ENCODE peak calls at places on chromosome 11, in four cellular contexts. U is lower leg skin, R is transverse colon, M is heart left ventricle. J is an unnamed sample.

GRCh38 chr11:77071671-77072605 is 5.2 kb downstream of the CAPN5 start:
- DNase-seq in U (peak), R (peak), M (peak), J (peak)

GRCh38 chr11:59141673-59142460 is 789 bp upstream of the FAM111A start:
- DNase-seq in U (no peak), R (no peak), M (no peak), J (no peak)

GRCh38 chr11:112694813-112695212 is 266.4 kb upstream of the NCAM1 start:
- DNase-seq in U (no peak), R (no peak), M (no peak), J (no peak)

GRCh38 chr11:120525285-120526085 is 13.9 kb downstream of the GRIK4 start:
- DNase-seq in U (no peak), R (peak), M (no peak), J (no peak)

GRCh38 chr11:13620063-13620462 is 48.4 kb upstream of the FAR1 start:
- DNase-seq in U (no peak), R (no peak), M (no peak), J (no peak)

GRCh38 chr11:105553015-105553414 is 56.9 kb upstream of the GRIA4 start:
- DNase-seq in U (no peak), R (no peak), M (no peak), J (no peak)

GRCh38 chr11:22304337-22304961 is 33.7 kb upstream of the SLC17A6 start:
- DNase-seq in U (no peak), R (no peak), M (no peak), J (no peak)

GRCh38 chr11:62145261-62145871 is 21.6 kb downstream of the INCENP start:
- DNase-seq in U (peak), R (no peak), M (no peak), J (no peak)

GRCh38 chr11:17722000-17722643 is 2.8 kb downstream of the MYOD1 start:
- DNase-seq in U (no peak), R (no peak), M (no peak), J (peak)

GRCh38 chr11:70191495-70192140 is 11.5 kb upstream of the FADD start:
- DNase-seq in U (no peak), R (peak), M (peak), J (peak)

DNA sequence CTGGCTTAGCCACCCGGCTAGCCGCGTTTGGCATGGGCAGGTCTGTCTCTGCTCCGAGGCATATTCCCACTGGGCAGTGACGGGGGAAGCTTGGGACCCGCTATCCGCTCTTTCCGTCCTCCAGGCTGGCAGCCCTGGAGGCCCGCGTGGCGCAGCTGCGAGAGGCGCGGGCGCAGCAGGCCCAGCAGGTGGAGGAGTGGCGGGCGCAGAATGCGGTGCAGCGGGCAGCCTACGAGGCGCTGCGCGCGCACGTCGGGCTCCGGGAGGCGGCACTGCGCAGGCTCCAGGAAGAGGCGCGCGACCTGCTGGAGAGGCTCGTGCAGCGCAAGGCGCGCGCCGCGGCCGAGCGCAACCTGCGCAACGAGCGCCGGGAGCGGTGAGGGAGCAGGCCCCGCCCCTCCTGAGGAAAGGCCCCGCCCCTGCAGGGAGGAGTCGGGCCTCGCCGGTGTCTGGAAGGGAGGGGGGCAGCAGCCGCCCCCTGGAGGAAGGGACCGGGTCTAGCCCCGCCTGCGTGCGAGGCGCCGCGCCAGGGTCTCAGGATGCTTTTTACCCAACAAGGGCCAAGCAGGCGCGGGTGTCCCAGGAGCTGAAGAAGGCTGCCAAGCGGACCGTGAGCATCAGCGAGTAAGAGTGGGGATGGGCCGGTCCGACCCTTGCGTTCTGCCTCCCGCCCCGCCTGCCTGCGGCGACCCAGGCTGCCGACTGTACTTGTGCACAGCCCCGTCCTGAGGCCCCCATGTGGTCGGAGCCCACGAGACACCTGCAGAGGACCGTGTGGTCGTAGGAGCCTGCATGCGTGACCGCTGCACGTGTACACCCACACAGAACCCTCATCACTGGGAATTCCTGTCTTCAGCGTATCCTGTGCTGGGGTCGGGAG is 7.9 kb downstream of the ATG16L2 start:
- DNase-seq in U (peak), R (peak), M (peak), J (peak)
- TF ChIP-seq POLR2A in U (no peak), R (peak), M (peak), J (peak)

DNA sequence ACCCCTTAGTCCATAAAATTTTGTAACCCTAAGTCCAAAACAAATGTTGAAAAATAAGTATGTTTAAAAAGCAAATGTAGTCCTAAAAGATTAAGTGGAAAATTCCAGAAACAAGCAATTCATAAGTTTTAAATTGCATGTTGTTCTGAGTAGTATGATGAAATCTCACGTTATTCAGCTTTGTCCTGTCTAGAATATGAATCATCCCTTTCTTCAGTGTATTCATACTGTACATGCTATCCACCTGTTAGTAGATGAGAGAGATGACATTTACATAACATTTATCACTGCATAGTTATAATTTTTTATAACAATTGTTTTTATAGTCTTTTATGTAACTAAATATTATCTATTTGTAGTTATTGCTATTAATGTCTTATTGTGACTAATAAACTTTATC is 622.3 kb upstream of the CHORDC1 start:
- DNase-seq in U (no peak), R (no peak), M (no peak), J (no peak)
- H3K4me3 ChIP-seq in U (no peak), R (no peak), M (no peak), J (no peak)

DNA sequence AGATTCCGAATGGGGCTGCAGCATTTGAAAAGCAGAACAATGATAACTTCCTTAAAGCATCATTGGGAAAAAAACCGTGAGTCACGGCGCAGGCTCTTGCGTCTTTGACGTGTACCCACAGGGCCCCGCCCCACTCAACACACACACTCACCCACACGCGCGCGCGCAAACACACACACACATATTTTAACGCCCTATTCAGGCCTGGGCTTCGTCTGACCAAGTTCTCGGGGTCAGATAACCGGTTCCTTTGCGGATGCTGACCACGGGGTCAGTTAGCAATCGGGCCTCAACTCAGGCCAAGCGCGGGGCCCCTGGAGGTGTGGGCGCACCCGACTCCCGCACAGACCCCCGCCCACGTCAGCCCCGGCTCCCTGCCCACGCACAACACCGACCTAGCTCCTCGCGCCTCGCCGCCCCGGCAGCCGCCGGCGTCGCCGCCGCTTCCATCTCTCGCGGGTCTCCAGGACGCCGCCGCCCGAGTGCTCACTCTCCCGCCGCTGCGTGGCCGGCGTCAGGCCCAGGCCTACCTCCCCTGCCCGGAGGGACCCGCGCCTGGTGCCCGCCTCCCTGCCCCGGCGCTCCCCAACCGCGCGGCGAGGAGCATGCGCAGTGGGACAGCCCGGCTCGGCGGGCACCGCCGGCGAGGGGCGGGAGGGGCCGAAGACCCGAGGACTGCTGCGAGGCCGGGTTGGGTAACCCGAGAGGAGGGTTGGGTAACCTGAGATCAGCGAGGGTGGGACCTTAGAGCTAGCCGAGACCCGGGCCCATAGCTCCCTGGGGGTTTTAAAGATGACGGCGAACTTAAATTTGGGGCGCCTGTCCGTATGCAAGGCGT is at the start of gene SLC36A4:
- DNase-seq in U (peak), R (peak), M (peak), J (peak)
- TF ChIP-seq POLR2A in U (no peak), R (peak), M (peak), J (peak)

GRCh38 chr11:129743029-129743846 is 72.4 kb upstream of the TMEM45B start:
- DNase-seq in U (peak), R (no peak), M (no peak), J (no peak)
- H3K4me3 ChIP-seq in U (no peak), R (no peak), M (no peak), J (no peak)

GRCh38 chr11:2590131-2590950 is 109.5 kb downstream of the KCNQ1OT1 start:
- DNase-seq in U (peak), R (no peak), M (no peak), J (no peak)
- TF ChIP-seq POLR2A in U (no peak), R (no peak), M (no peak), J (no peak)

DNA sequence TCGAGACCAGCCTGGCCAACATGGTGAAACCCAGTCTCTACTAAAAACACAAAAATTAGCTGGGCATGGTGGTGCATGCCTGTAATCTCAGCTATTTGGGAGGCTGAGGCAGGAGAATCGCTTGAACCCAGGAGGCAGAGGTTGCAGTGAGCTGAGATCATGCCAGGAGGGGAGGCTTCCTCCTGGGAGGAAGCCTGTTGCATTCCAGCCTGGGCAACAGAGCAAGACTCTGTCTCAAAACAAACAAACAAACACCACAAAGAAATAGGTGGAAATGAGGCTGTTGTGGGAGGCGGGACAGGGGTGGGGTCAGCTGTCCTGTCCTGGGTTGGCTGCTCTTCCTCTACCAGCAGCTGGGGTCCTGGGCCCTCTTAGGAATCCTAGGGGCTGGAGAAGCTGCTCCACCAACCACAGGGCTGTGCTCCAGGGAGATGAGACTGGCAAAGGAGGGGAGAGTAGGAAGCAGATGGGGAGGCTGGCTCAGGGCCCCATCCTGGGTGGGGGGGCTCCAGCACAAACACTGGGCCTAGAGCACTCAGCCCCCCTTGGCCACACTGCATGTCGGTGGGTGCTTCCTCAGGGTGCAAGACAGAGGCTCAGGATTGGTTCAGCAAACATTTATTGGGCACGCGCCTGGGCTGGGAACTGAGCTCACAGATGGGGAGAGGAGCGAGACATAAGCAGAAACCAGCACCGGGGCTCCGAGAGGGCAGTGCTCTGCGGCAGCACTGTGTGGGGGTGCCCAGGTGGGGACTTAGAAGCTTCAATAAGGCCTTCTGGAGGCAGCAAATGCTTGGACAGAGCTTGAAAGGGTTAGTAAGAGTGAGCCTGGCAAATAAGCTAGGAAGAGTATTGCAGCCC is 11.9 kb upstream of the EHD1 start:
- DNase-seq in U (no peak), R (peak), M (no peak), J (no peak)
- H3K4me3 ChIP-seq in U (no peak), R (peak), M (no peak), J (no peak)

GRCh38 chr11:65576867-65577755 is 1.3 kb downstream of the EHBP1L1 start:
- DNase-seq in U (peak), R (peak), M (peak), J (peak)
- TF ChIP-seq POLR2A in U (no peak), R (peak), M (peak), J (peak)

DNA sequence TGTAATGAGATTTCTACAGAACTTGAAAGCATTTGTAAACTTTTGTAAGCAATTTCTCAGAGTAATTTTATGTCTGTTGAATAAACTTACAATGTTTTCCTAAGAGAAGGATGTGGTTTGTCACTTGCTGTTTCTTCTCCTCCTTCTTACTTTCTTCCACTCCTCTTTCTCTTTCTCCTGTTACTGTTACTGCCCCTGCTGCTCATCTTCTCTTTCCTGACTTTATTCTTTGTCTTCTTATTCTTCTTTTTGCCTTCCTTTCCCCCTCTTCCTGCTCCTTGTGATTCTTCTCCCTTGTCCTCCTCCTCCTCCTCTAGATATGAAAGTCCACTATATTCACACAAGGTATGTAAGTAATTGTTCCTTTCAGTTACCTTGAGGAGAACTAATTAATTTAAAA is 31.1 kb upstream of the MMP7 start:
- DNase-seq in U (no peak), R (no peak), M (no peak), J (no peak)
- H3K4me3 ChIP-seq in U (no peak), R (no peak), M (no peak), J (no peak)

GRCh38 chr11:6926208-6927029 is at the start of gene ZNF215:
- DNase-seq in U (peak), R (peak), M (peak), J (peak)
- TF ChIP-seq POLR2A in U (no peak), R (no peak), M (no peak), J (no peak)